ENCODE peak calls at places on chromosomes 1 and 21, in eight cellular contexts. One of them, this sample, is unnamed.

GRCh38 chr1:157139125-157139524 is 930 bp upstream of the ETV3 start:
- DNase-seq in MM.1S: no peak
- DNase-seq in HepG2: no peak
- DNase-seq in SK-N-SH: no peak
- DNase-seq in neural progenitor cell: no peak
- DNase-seq in fibroblast of lung: no peak
- DNase-seq in mammary epithelial cell: no peak
- DNase-seq in mesendoderm: no peak
- DNase-seq in this sample: no peak

GRCh38 chr1:38454236-38454635 is 405.3 kb downstream of the RRAGC start:
- DNase-seq in MM.1S: no peak
- DNase-seq in HepG2: no peak
- DNase-seq in SK-N-SH: no peak
- DNase-seq in neural progenitor cell: no peak
- DNase-seq in fibroblast of lung: no peak
- DNase-seq in mammary epithelial cell: no peak
- DNase-seq in mesendoderm: peak; percentile 53
- DNase-seq in this sample: no peak

GRCh38 chr21:20301395-20301794 is 696.8 kb upstream of the NCAM2 start:
- DNase-seq in MM.1S: no peak
- DNase-seq in HepG2: no peak
- DNase-seq in SK-N-SH: no peak
- DNase-seq in neural progenitor cell: no peak
- DNase-seq in fibroblast of lung: no peak
- DNase-seq in mammary epithelial cell: no peak
- DNase-seq in mesendoderm: no peak
- DNase-seq in this sample: no peak

GRCh38 chr1:234429434-234429806 is 49.6 kb downstream of the TARBP1 start:
- DNase-seq in MM.1S: no peak
- DNase-seq in HepG2: no peak
- DNase-seq in SK-N-SH: no peak
- DNase-seq in neural progenitor cell: no peak
- DNase-seq in fibroblast of lung: no peak
- DNase-seq in mammary epithelial cell: no peak
- DNase-seq in mesendoderm: no peak
- DNase-seq in this sample: no peak

GRCh38 chr1:229557913-229558414 is 543 bp downstream of the ABCB10 start:
- DNase-seq in MM.1S: peak; percentile 54
- DNase-seq in HepG2: peak; percentile 6
- DNase-seq in SK-N-SH: peak; percentile 80
- DNase-seq in neural progenitor cell: peak; percentile 63
- DNase-seq in fibroblast of lung: peak; percentile 20
- DNase-seq in mammary epithelial cell: peak; percentile 26
- DNase-seq in mesendoderm: peak; percentile 48
- DNase-seq in this sample: peak; percentile 41

GRCh38 chr21:32978346-32979270 is 47.1 kb upstream of the OLIG2 start:
- DNase-seq in MM.1S: no peak
- DNase-seq in HepG2: no peak
- DNase-seq in SK-N-SH: no peak
- DNase-seq in neural progenitor cell: peak; percentile 54
- DNase-seq in fibroblast of lung: no peak
- DNase-seq in mammary epithelial cell: no peak
- DNase-seq in mesendoderm: no peak
- DNase-seq in this sample: no peak

GRCh38 chr1:178953034-178953433 is 72.7 kb upstream of the FAM20B start:
- DNase-seq in MM.1S: no peak
- DNase-seq in HepG2: no peak
- DNase-seq in SK-N-SH: no peak
- DNase-seq in neural progenitor cell: no peak
- DNase-seq in fibroblast of lung: no peak
- DNase-seq in mammary epithelial cell: no peak
- DNase-seq in mesendoderm: no peak
- DNase-seq in this sample: no peak

GRCh38 chr1:173410133-173410793 is 66.9 kb upstream of the PRDX6 start:
- DNase-seq in MM.1S: no peak
- DNase-seq in HepG2: no peak
- DNase-seq in SK-N-SH: no peak
- DNase-seq in neural progenitor cell: no peak
- DNase-seq in fibroblast of lung: peak; percentile 61
- DNase-seq in mammary epithelial cell: no peak
- DNase-seq in mesendoderm: no peak
- DNase-seq in this sample: no peak

GRCh38 chr1:60970081-60970509 is 112.3 kb upstream of the NFIA start:
- DNase-seq in MM.1S: no peak
- DNase-seq in HepG2: peak; percentile 24
- DNase-seq in SK-N-SH: peak; percentile 50
- DNase-seq in neural progenitor cell: peak; percentile 68
- DNase-seq in fibroblast of lung: peak; percentile 57
- DNase-seq in mammary epithelial cell: peak; percentile 46
- DNase-seq in mesendoderm: peak; percentile 41
- DNase-seq in this sample: no peak

GRCh38 chr1:201475121-201475520 is 6.1 kb upstream of the PHLDA3 start:
- DNase-seq in MM.1S: no peak
- DNase-seq in HepG2: peak; percentile 29
- DNase-seq in SK-N-SH: no peak
- DNase-seq in neural progenitor cell: no peak
- DNase-seq in fibroblast of lung: no peak
- DNase-seq in mammary epithelial cell: peak; percentile 89
- DNase-seq in mesendoderm: no peak
- DNase-seq in this sample: no peak

GRCh38 chr1:202471246-202471645 is 122.7 kb downstream of the PPP1R12B start:
- DNase-seq in MM.1S: no peak
- DNase-seq in HepG2: no peak
- DNase-seq in SK-N-SH: no peak
- DNase-seq in neural progenitor cell: no peak
- DNase-seq in fibroblast of lung: no peak
- DNase-seq in mammary epithelial cell: no peak
- DNase-seq in mesendoderm: no peak
- DNase-seq in this sample: no peak

GRCh38 chr1:110053557-110054428 is 16.7 kb downstream of the ALX3 start:
- DNase-seq in MM.1S: peak; percentile 9
- DNase-seq in HepG2: peak; percentile 21
- DNase-seq in SK-N-SH: peak; percentile 71
- DNase-seq in neural progenitor cell: peak; percentile 68
- DNase-seq in fibroblast of lung: peak; percentile 33
- DNase-seq in mammary epithelial cell: no peak
- DNase-seq in mesendoderm: peak; percentile 72
- DNase-seq in this sample: peak; percentile 78

GRCh38 chr1:219927956-219928790 is at the start of gene SLC30A10:
- DNase-seq in MM.1S: no peak
- DNase-seq in HepG2: peak; percentile 4
- DNase-seq in SK-N-SH: peak; percentile 88
- DNase-seq in neural progenitor cell: peak; percentile 77
- DNase-seq in fibroblast of lung: peak; percentile 10
- DNase-seq in mammary epithelial cell: peak; percentile 5
- DNase-seq in mesendoderm: peak; percentile 37
- DNase-seq in this sample: peak; percentile 60

GRCh38 chr1:226772456-226773139 is 33.5 kb upstream of the ITPKB start:
- DNase-seq in MM.1S: peak; percentile 75
- DNase-seq in HepG2: no peak
- DNase-seq in SK-N-SH: no peak
- DNase-seq in neural progenitor cell: no peak
- DNase-seq in fibroblast of lung: no peak
- DNase-seq in mammary epithelial cell: no peak
- DNase-seq in mesendoderm: no peak
- DNase-seq in this sample: no peak

GRCh38 chr1:55559802-55560201 is 344.6 kb upstream of the USP24 start:
- DNase-seq in MM.1S: no peak
- DNase-seq in HepG2: no peak
- DNase-seq in SK-N-SH: no peak
- DNase-seq in neural progenitor cell: no peak
- DNase-seq in fibroblast of lung: no peak
- DNase-seq in mammary epithelial cell: no peak
- DNase-seq in mesendoderm: no peak
- DNase-seq in this sample: no peak

GRCh38 chr1:41795205-41795762 is 123.4 kb downstream of the HIVEP3 start:
- DNase-seq in MM.1S: no peak
- DNase-seq in HepG2: no peak
- DNase-seq in SK-N-SH: no peak
- DNase-seq in neural progenitor cell: no peak
- DNase-seq in fibroblast of lung: peak; percentile 79
- DNase-seq in mammary epithelial cell: peak; percentile 43
- DNase-seq in mesendoderm: peak; percentile 19
- DNase-seq in this sample: no peak

GRCh38 chr1:206430031-206430983 is 40.0 kb upstream of the IKBKE start:
- DNase-seq in MM.1S: peak; percentile 65
- DNase-seq in HepG2: no peak
- DNase-seq in SK-N-SH: no peak
- DNase-seq in neural progenitor cell: no peak
- DNase-seq in fibroblast of lung: peak; percentile 91
- DNase-seq in mammary epithelial cell: peak; percentile 92
- DNase-seq in mesendoderm: no peak
- DNase-seq in this sample: no peak

GRCh38 chr1:36956570-36956969 is 77.7 kb downstream of the GRIK3 start:
- DNase-seq in MM.1S: no peak
- DNase-seq in HepG2: no peak
- DNase-seq in SK-N-SH: no peak
- DNase-seq in neural progenitor cell: no peak
- DNase-seq in fibroblast of lung: no peak
- DNase-seq in mammary epithelial cell: no peak
- DNase-seq in mesendoderm: no peak
- DNase-seq in this sample: no peak

GRCh38 chr21:29332461-29333354 is 34.0 kb downstream of the BACH1 start:
- DNase-seq in MM.1S: no peak
- DNase-seq in HepG2: no peak
- DNase-seq in SK-N-SH: no peak
- DNase-seq in neural progenitor cell: no peak
- DNase-seq in fibroblast of lung: peak; percentile 71
- DNase-seq in mammary epithelial cell: peak; percentile 34
- DNase-seq in mesendoderm: no peak
- DNase-seq in this sample: no peak

DNA sequence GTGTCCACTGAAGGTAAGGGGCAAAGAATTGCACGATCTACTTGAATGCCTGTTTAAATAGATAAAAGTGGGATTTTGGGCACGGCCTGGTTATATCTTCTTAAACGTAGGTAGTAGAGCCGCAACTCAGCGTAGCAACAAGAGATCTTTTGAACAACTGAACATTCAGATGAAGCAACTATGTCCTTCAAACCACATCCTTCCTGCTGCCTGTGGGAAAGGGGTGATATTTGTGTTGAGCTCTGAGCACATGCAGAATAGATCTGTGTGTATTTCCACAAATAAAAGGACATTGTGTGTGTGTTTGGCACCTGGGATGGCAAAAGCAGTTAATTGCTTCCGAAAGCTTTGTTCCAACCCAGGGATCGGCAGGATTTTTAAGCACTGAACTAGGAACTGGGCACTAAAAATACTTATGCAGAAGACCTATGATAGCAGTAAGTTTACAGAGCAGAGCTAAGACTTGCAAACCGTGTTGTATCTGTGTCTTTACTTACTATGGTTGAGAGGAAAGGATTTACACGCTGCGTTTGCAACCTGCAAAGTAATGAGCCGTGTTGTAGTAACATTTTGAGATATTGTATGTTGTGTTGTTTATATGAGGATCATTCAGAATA is 333.4 kb downstream of the CHRM3 start:
- DNase-seq in MM.1S: peak; percentile 39
- DNase-seq in HepG2: no peak
- DNase-seq in SK-N-SH: no peak
- DNase-seq in neural progenitor cell: no peak
- DNase-seq in fibroblast of lung: no peak
- DNase-seq in mammary epithelial cell: no peak
- DNase-seq in mesendoderm: no peak
- DNase-seq in this sample: peak; percentile 25
- H3K4me3 ChIP-seq in MM.1S: no peak overlapping the region
- H3K4me3 ChIP-seq in HepG2: no peak overlapping the region
- H3K4me3 ChIP-seq in SK-N-SH: no peak overlapping the region
- H3K4me3 ChIP-seq in neural progenitor cell: no peak overlapping the region
- H3K4me3 ChIP-seq in fibroblast of lung: no peak overlapping the region
- H3K4me3 ChIP-seq in mammary epithelial cell: no peak overlapping the region
- H3K4me3 ChIP-seq in mesendoderm: no peak overlapping the region
- H3K4me3 ChIP-seq in this sample: no peak overlapping the region

DNA sequence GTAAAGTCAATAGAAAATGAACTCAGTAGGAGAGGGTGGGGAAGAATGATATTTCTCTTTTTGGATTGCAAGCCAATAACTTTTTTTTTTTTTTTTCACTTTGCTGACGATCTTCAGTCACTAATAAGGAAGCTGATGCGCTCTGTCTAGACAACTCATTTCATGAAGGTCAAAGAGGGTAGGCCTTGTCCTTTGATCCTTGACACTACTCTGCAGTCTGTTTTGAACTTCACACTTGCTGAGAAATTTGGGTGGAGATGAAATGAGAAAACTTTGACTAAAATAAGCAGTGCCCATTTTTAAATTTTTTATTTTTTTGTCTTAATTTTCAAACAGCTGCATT is 20.9 kb upstream of the PLXNA2 start:
- DNase-seq in MM.1S: no peak
- DNase-seq in HepG2: no peak
- DNase-seq in SK-N-SH: no peak
- DNase-seq in neural progenitor cell: no peak
- DNase-seq in fibroblast of lung: no peak
- DNase-seq in mammary epithelial cell: no peak
- DNase-seq in mesendoderm: no peak
- DNase-seq in this sample: no peak
- H3K9ac ChIP-seq in MM.1S: no peak overlapping the region
- H3K9ac ChIP-seq in HepG2: no peak overlapping the region
- H3K9ac ChIP-seq in SK-N-SH: no peak overlapping the region
- H3K9ac ChIP-seq in neural progenitor cell: no peak overlapping the region
- H3K9ac ChIP-seq in fibroblast of lung: no peak overlapping the region
- H3K9ac ChIP-seq in mammary epithelial cell: no peak overlapping the region
- H3K9ac ChIP-seq in mesendoderm: no peak overlapping the region
- H3K9ac ChIP-seq in this sample: no peak overlapping the region

DNA sequence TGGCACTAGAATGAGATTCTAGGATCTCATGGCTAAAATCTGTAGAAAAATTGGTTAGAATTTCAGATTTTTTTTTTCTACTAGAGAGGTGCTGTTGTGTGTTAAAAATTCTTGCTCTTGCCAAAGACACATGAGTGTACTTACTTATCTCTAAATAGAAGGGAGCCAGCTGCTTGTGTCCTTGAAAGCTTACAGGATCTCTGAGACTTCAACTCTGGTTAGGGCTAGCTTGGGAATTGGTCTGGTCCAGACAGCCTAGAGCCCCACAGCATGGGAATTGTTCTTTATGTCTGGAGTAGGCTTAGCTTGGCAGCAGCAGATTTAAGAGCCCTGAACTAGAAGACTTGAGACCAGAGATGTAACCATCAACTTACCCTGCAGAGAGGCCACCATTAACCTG is 37.3 kb downstream of the MACO1 start:
- DNase-seq in MM.1S: no peak
- DNase-seq in HepG2: no peak
- DNase-seq in SK-N-SH: no peak
- DNase-seq in neural progenitor cell: no peak
- DNase-seq in fibroblast of lung: peak; percentile 49
- DNase-seq in mammary epithelial cell: no peak
- DNase-seq in mesendoderm: no peak
- DNase-seq in this sample: no peak
- H3K4me1 ChIP-seq in MM.1S: peaks cover 19% of the 10 kb centered on the region
- H3K4me1 ChIP-seq in HepG2: no peaks in the 10 kb centered on the region
- H3K4me1 ChIP-seq in SK-N-SH: peaks cover 5% of the 10 kb centered on the region
- H3K4me1 ChIP-seq in neural progenitor cell: no peaks in the 10 kb centered on the region
- H3K4me1 ChIP-seq in fibroblast of lung: no peaks in the 10 kb centered on the region
- H3K4me1 ChIP-seq in mammary epithelial cell: peaks cover 7% of the 10 kb centered on the region
- H3K4me1 ChIP-seq in mesendoderm: no peaks in the 10 kb centered on the region
- H3K4me1 ChIP-seq in this sample: peaks cover under 1% of the 10 kb centered on the region

DNA sequence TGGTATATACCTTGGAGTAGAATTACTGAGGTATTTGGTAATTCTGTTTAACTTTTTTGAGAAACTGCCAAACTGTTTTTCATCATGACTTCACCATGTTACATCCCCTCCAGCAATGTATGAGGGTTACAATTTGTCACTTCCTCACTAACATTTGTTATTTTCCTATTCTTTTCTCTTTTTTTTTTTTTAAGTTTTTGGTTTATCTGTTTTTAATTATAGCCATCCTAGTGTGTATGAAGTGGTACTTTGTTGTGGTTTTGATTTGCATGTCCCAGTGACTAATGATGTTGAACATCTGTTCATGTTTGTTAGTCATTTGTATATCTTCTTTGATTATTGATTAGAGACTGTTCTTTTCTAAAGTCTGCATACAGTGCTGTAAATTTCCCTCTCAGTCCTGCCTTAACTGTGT is 147.3 kb downstream of the HS2ST1 start:
- DNase-seq in MM.1S: peak; percentile 41
- DNase-seq in HepG2: no peak
- DNase-seq in SK-N-SH: no peak
- DNase-seq in neural progenitor cell: no peak
- DNase-seq in fibroblast of lung: peak; percentile 47
- DNase-seq in mammary epithelial cell: peak; percentile 46
- DNase-seq in mesendoderm: no peak
- DNase-seq in this sample: no peak
- H3K4me3 ChIP-seq in MM.1S: no peak overlapping the region
- H3K4me3 ChIP-seq in HepG2: no peak overlapping the region
- H3K4me3 ChIP-seq in SK-N-SH: no peak overlapping the region
- H3K4me3 ChIP-seq in neural progenitor cell: no peak overlapping the region
- H3K4me3 ChIP-seq in fibroblast of lung: no peak overlapping the region
- H3K4me3 ChIP-seq in mammary epithelial cell: no peak overlapping the region
- H3K4me3 ChIP-seq in mesendoderm: no peak overlapping the region
- H3K4me3 ChIP-seq in this sample: no peak overlapping the region

This sample was measured in colonic mucosa.